ENCODE peak calls at places on chromosomes 3 and 15, in nine cellular contexts. J is SJSA1, I is kidney tubule cell, C is COLO829, S is AG10803, O is heart right ventricle, Y is posterior cingulate gyrus, F is foreskin melanocyte, G is transverse colon. U is an unnamed sample.

GRCh38 chr3:13493867-13494441 is 13.8 kb downstream of the HDAC11 start:
- DNase-seq in J (no peak), I (no peak), C (no peak), S (no peak), O (no peak), Y (no peak), F (no peak), G (no peak), U (no peak)

GRCh38 chr3:37686225-37686624 is 175.5 kb upstream of the CTDSPL start:
- DNase-seq in J (no peak), I (no peak), C (no peak), S (no peak), O (no peak), Y (no peak), F (no peak), G (no peak), U (no peak)

GRCh38 chr15:65939901-65940617 is 70.8 kb downstream of the RAB11A start:
- DNase-seq in J (peak), I (peak), C (no peak), S (peak), O (peak), Y (no peak), F (no peak), G (no peak), U (peak)

GRCh38 chr15:66880380-66881155 is 178.5 kb downstream of the SMAD6 start:
- DNase-seq in J (no peak), I (no peak), C (no peak), S (no peak), O (no peak), Y (no peak), F (no peak), G (no peak), U (peak)

GRCh38 chr3:158659454-158660237 is 12.8 kb downstream of the LXN start:
- DNase-seq in J (peak), I (peak), C (peak), S (peak), O (no peak), Y (no peak), F (peak), G (peak), U (peak)

GRCh38 chr15:68203486-68203885 is 1.6 kb downstream of the CALML4 start:
- DNase-seq in J (no peak), I (no peak), C (no peak), S (no peak), O (no peak), Y (no peak), F (no peak), G (no peak), U (no peak)

GRCh38 chr15:51503003-51503402 is 119.6 kb downstream of the DMXL2 start:
- DNase-seq in J (no peak), I (no peak), C (no peak), S (no peak), O (no peak), Y (no peak), F (no peak), G (no peak), U (no peak)

GRCh38 chr15:43293402-43293801 is 26.7 kb upstream of the TGM5 start:
- DNase-seq in J (no peak), I (no peak), C (no peak), S (no peak), O (no peak), Y (no peak), F (no peak), G (no peak), U (no peak)

GRCh38 chr3:68089572-68089991 is 435.2 kb upstream of the SUCLG2 start:
- DNase-seq in J (no peak), I (peak), C (no peak), S (no peak), O (no peak), Y (no peak), F (no peak), G (no peak), U (no peak)

GRCh38 chr15:87844031-87844430 is 412.5 kb downstream of the NTRK3 start:
- DNase-seq in J (no peak), I (no peak), C (no peak), S (no peak), O (no peak), Y (no peak), F (no peak), G (no peak), U (no peak)

GRCh38 chr3:49358217-49358883 is at the start of gene GPX1:
- DNase-seq in J (peak), I (peak), C (peak), S (peak), O (peak), Y (peak), F (peak), G (peak), U (peak)

GRCh38 chr3:56251343-56251945 is 216.8 kb downstream of the ERC2 start:
- DNase-seq in J (peak), I (peak), C (peak), S (peak), O (no peak), Y (no peak), F (peak), G (peak), U (peak)

GRCh38 chr3:179801263-179801662 is 148.4 kb downstream of the USP13 start:
- DNase-seq in J (no peak), I (peak), C (no peak), S (peak), O (no peak), Y (no peak), F (peak), G (no peak), U (no peak)

GRCh38 chr3:167304077-167304476 is 76.0 kb downstream of the ZBBX start:
- DNase-seq in J (no peak), I (no peak), C (no peak), S (no peak), O (no peak), Y (no peak), F (no peak), G (no peak), U (no peak)

U was measured in lung.